ENCODE peak calls at places on chromosome 9, in six cellular contexts. H is GM23338, P is GM23248, B is SK-N-SH, D is hepatocyte, Y is MM.1S. A is an unnamed sample.

GRCh38 chr9:28342815-28343338 is 769.6 kb upstream of the C9orf72 start:
- DNase-seq in Y (no peak), B (peak; percentile 20), P (no peak), H (no peak), D (no peak), A (no peak)

GRCh38 chr9:130330202-130330601 is 64.6 kb downstream of the HMCN2 start:
- DNase-seq in P (no peak), B (no peak), D (no peak), Y (no peak), H (no peak), A (no peak)

GRCh38 chr9:135051316-135052038 is 36.0 kb upstream of the OLFM1 start:
- DNase-seq in H (no peak), P (no peak), D (no peak), B (no peak), Y (no peak), A (no peak)

GRCh38 chr9:122193651-122194050 is 33.9 kb downstream of the MORN5 start:
- DNase-seq in P (no peak), H (no peak), B (no peak), D (no peak), Y (no peak), A (no peak)

GRCh38 chr9:116494815-116495634 is 192.1 kb upstream of the TRIM32 start:
- DNase-seq in P (peak; percentile 20), B (no peak), H (peak; percentile 83), D (peak; percentile 49), Y (peak; percentile 61), A (peak; percentile 30)

GRCh38 chr9:123238364-123238763 is 30.0 kb downstream of the STRBP start:
- DNase-seq in B (no peak), Y (no peak), H (no peak), P (no peak), D (no peak), A (peak; percentile 32)

GRCh38 chr9:93871286-93871685 is 83.9 kb downstream of the BARX1 start:
- DNase-seq in P (no peak), B (peak; percentile 16), Y (no peak), H (peak; percentile 21), D (no peak), A (no peak)

GRCh38 chr9:112323378-112323854 is 10.0 kb downstream of the PTBP3 start:
- DNase-seq in B (no peak), Y (no peak), D (no peak), P (no peak), H (no peak), A (no peak)

GRCh38 chr9:126797903-126798302 is 6.9 kb upstream of the ZBTB43 start:
- DNase-seq in H (no peak), P (no peak), D (no peak), B (no peak), Y (no peak), A (no peak)

GRCh38 chr9:85662558-85662957 is 79.2 kb downstream of the AGTPBP1 start:
- DNase-seq in D (no peak), H (no peak), P (no peak), Y (no peak), B (no peak), A (no peak)

GRCh38 chr9:71697882-71698281 is 70.4 kb downstream of the CEMIP2 start:
- DNase-seq in D (no peak), Y (no peak), B (no peak), P (no peak), H (no peak), A (no peak)
- H3K27ac ChIP-seq in D (no peak overlapping the region), Y (no peak overlapping the region), B (no peak overlapping the region), P (no peak overlapping the region), H (no peak overlapping the region), A (no peak overlapping the region)

GRCh38 chr9:125511780-125512179 is 195.2 kb downstream of the MAPKAP1 start:
- DNase-seq in P (no peak), B (no peak), H (no peak), Y (no peak), D (no peak), A (no peak)
- TF ChIP-seq EZH2phosphoT487 in P (no peak), B (no peak), H (no peak), Y (no peak), D (no peak), A (no peak)

GRCh38 chr9:128702445-128702948 is at the start of gene PKN3:
- DNase-seq in D (peak; percentile 94), B (peak; percentile 98), P (peak; percentile 90), H (peak; percentile 96), Y (peak; percentile 86), A (peak; percentile 84)

GRCh38 chr9:128705051-128705965 is 3.0 kb downstream of the PKN3 start:
- DNase-seq in H (no peak), P (no peak), B (no peak), Y (no peak), D (no peak), A (no peak)

GRCh38 chr9:128704356-128704670 is 2.0 kb downstream of the PKN3 start:
- DNase-seq in H (no peak), B (no peak), Y (no peak), D (no peak), P (no peak), A (no peak)

GRCh38 chr9:128703616-128704355 is 1.5 kb downstream of the PKN3 start:
- DNase-seq in H (no peak), Y (no peak), B (peak; percentile 27), D (no peak), P (no peak), A (no peak)

DNA sequence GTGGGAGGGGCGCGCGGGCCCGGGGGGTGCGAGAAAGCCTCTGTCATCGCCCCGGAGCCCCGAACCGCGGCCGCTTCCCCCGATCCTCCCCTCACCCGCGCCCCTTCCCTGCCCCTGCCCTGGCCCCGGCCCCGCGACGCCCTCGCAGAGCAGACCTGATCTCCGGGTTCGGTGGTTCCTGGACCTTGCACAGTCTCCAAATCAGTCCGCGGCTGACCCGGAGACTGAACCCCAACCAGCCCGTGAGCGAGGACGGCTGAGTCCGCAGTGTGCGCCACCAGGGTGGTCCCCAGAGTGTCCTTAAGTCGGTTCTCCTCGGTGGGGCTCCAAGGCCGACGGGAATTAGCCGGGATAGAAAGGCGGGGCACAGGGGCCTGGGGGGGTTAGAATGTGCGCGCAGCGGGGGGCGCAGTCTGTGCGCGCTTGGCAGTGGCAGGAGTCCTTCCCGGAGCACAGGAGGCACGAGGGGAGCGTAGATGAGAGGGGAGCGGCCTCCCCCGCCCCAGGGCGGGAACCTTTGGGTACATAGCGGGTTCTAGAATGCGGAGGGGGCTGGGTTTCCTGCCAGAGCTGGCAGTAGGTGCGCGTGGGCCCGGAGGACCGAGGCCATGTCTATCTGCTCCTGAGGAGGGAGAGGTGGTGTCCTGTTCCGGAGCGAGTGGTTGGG is 779 bp downstream of the PKN3 start:
- DNase-seq in Y (no peak), P (peak; percentile 27), D (no peak), B (peak; percentile 79), H (peak; percentile 72), A (no peak)
- H3K27ac ChIP-seq in Y (no peak overlapping the region), P (no peak overlapping the region), D (no peak overlapping the region), B (no peak overlapping the region), H (no peak overlapping the region), A (no peak overlapping the region)

DNA sequence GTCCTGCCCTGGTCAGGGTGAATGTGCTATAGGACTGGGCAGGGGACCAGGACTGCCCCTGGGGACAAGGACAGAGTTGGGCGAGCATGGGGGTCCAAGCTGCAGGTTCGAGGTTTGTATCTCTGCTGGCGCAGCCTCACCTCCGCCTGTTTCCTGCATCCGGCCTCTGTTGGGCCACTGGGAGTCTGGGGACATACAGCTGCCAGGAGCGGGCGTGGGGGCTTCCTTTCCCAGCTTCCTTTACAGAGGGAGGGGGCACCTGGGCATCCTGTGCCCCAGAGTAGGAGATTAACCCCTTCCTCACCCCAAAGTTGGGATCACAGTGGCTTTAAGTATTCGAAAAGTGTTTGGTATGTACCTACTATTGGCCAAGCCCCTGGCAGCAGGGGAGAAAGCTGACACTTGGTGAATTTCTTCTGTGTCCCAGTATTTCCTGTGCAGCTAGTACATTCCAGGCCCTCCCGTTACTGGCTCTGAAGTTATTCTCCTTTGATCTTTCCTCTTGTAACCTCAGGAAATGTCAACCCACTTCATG is 19.0 kb downstream of the OLFML2A start:
- DNase-seq in Y (no peak), B (no peak), H (peak; percentile 30), P (no peak), D (no peak), A (no peak)
- TF ChIP-seq EZH2phosphoT487 in Y (no peak), B (no peak), H (no peak), P (no peak), D (no peak), A (no peak)